ENCODE peak calls at places on chromosomes 6 and 20, in five cellular contexts. One of them, this sample, is unnamed.

GRCh38 chr20:16317445-16318362 is 255.5 kb downstream of the KIF16B start:
- DNase-seq in H1: no peak
- DNase-seq in HCT116: no peak
- DNase-seq in HepG2: no peak
- DNase-seq in K562: no peak
- DNase-seq in this sample: no peak

GRCh38 chr20:11687546-11688292 is 230.0 kb upstream of the BTBD3 start:
- DNase-seq in H1: no peak
- DNase-seq in HCT116: no peak
- DNase-seq in HepG2: peak; percentile 84
- DNase-seq in K562: no peak
- DNase-seq in this sample: no peak

GRCh38 chr6:132130530-132131298 is 179.5 kb upstream of the CCN2 start:
- DNase-seq in H1: no peak
- DNase-seq in HCT116: no peak
- DNase-seq in HepG2: no peak
- DNase-seq in K562: no peak
- DNase-seq in this sample: no peak

GRCh38 chr6:32087574-32088486 is 21.3 kb downstream of the TNXB start:
- DNase-seq in H1: peak; percentile 92
- DNase-seq in HCT116: peak; percentile 81
- DNase-seq in HepG2: peak; percentile 82
- DNase-seq in K562: peak; percentile 91
- DNase-seq in this sample: peak; percentile 86

GRCh38 chr20:23874747-23875146 is 4.8 kb downstream of the CST5 start:
- DNase-seq in H1: no peak
- DNase-seq in HCT116: no peak
- DNase-seq in HepG2: no peak
- DNase-seq in K562: no peak
- DNase-seq in this sample: no peak

GRCh38 chr6:43936476-43936875 is 166.5 kb downstream of the VEGFA start:
- DNase-seq in H1: no peak
- DNase-seq in HCT116: no peak
- DNase-seq in HepG2: no peak
- DNase-seq in K562: no peak
- DNase-seq in this sample: no peak

GRCh38 chr6:26613717-26614683 is 17.2 kb downstream of the ABT1 start:
- DNase-seq in H1: peak; percentile 68
- DNase-seq in HCT116: no peak
- DNase-seq in HepG2: no peak
- DNase-seq in K562: no peak
- DNase-seq in this sample: no peak

GRCh38 chr6:38554700-38555413 is 84.9 kb downstream of the BTBD9 start:
- DNase-seq in H1: no peak
- DNase-seq in HCT116: no peak
- DNase-seq in HepG2: no peak
- DNase-seq in K562: no peak
- DNase-seq in this sample: no peak

GRCh38 chr6:53326372-53327016 is 22.3 kb downstream of the ELOVL5 start:
- DNase-seq in H1: no peak
- DNase-seq in HCT116: peak; percentile 85
- DNase-seq in HepG2: no peak
- DNase-seq in K562: no peak
- DNase-seq in this sample: peak; percentile 91

GRCh38 chr20:297925-298754 is 770 bp downstream of the ZCCHC3 start:
- DNase-seq in H1: peak; percentile 65
- DNase-seq in HCT116: no peak
- DNase-seq in HepG2: peak; percentile 35
- DNase-seq in K562: peak; percentile 62
- DNase-seq in this sample: peak; percentile 58

GRCh38 chr20:58776109-58776508 is 74.6 kb downstream of the GNAS-AS1 start:
- DNase-seq in H1: no peak
- DNase-seq in HCT116: no peak
- DNase-seq in HepG2: no peak
- DNase-seq in K562: no peak
- DNase-seq in this sample: no peak

GRCh38 chr20:33653900-33654596 is 8.1 kb upstream of the C20orf144 start:
- DNase-seq in H1: no peak
- DNase-seq in HCT116: no peak
- DNase-seq in HepG2: no peak
- DNase-seq in K562: no peak
- DNase-seq in this sample: peak; percentile 77

GRCh38 chr20:50191065-50191565 is 485 bp downstream of the CEBPB start:
- DNase-seq in H1: peak; percentile 68
- DNase-seq in HCT116: no peak
- DNase-seq in HepG2: no peak
- DNase-seq in K562: peak; percentile 75
- DNase-seq in this sample: peak; percentile 75

GRCh38 chr6:138682722-138683521 is 90.6 kb upstream of the CCDC28A start:
- DNase-seq in H1: no peak
- DNase-seq in HCT116: no peak
- DNase-seq in HepG2: no peak
- DNase-seq in K562: peak; percentile 45
- DNase-seq in this sample: no peak

GRCh38 chr6:107491059-107491609 is 1.2 kb downstream of the SOBP start:
- DNase-seq in H1: peak; percentile 79
- DNase-seq in HCT116: no peak
- DNase-seq in HepG2: peak; percentile 27
- DNase-seq in K562: no peak
- DNase-seq in this sample: no peak

GRCh38 chr6:4253604-4254211 is 118.3 kb upstream of the ECI2 start:
- DNase-seq in H1: no peak
- DNase-seq in HCT116: peak; percentile 10
- DNase-seq in HepG2: peak; percentile 20
- DNase-seq in K562: no peak
- DNase-seq in this sample: peak; percentile 22

GRCh38 chr6:157814883-157815282 is 8.2 kb upstream of the SNX9 start:
- DNase-seq in H1: no peak
- DNase-seq in HCT116: no peak
- DNase-seq in HepG2: no peak
- DNase-seq in K562: no peak
- DNase-seq in this sample: no peak

GRCh38 chr6:44003345-44004061 is 123.7 kb downstream of the MRPL14 start:
- DNase-seq in H1: peak; percentile 73
- DNase-seq in HCT116: no peak
- DNase-seq in HepG2: no peak
- DNase-seq in K562: no peak
- DNase-seq in this sample: no peak

GRCh38 chr20:25394276-25394675 is 3.6 kb upstream of the ABHD12 start:
- DNase-seq in H1: no peak
- DNase-seq in HCT116: no peak
- DNase-seq in HepG2: no peak
- DNase-seq in K562: no peak
- DNase-seq in this sample: no peak

GRCh38 chr6:166800110-166800509 is 156.2 kb downstream of the RNASET2 start:
- DNase-seq in H1: peak; percentile 39
- DNase-seq in HCT116: no peak
- DNase-seq in HepG2: no peak
- DNase-seq in K562: no peak
- DNase-seq in this sample: no peak

GRCh38 chr20:46027245-46027853 is 1.7 kb upstream of the SLC12A5 start:
- DNase-seq in H1: peak; percentile 57
- DNase-seq in HCT116: no peak
- DNase-seq in HepG2: peak; percentile 63
- DNase-seq in K562: peak; percentile 51
- DNase-seq in this sample: peak; percentile 89

GRCh38 chr20:63688234-63689045 is 8.0 kb upstream of the TNFRSF6B start:
- DNase-seq in H1: no peak
- DNase-seq in HCT116: no peak
- DNase-seq in HepG2: no peak
- DNase-seq in K562: no peak
- DNase-seq in this sample: no peak

GRCh38 chr6:35731414-35731735 is 5.5 kb upstream of the ARMC12 start:
- DNase-seq in H1: peak; percentile 99
- DNase-seq in HCT116: no peak
- DNase-seq in HepG2: peak; percentile 89
- DNase-seq in K562: peak; percentile 93
- DNase-seq in this sample: peak; percentile 83

GRCh38 chr6:10954590-10955010 is 67.7 kb downstream of the SYCP2L start:
- DNase-seq in H1: peak; percentile 96
- DNase-seq in HCT116: peak; percentile 54
- DNase-seq in HepG2: peak; percentile 82
- DNase-seq in K562: peak; percentile 79
- DNase-seq in this sample: peak; percentile 79

GRCh38 chr6:29627762-29628418 is 5.1 kb downstream of the GABBR1 start:
- DNase-seq in H1: peak; percentile 85
- DNase-seq in HCT116: no peak
- DNase-seq in HepG2: no peak
- DNase-seq in K562: peak; percentile 97
- DNase-seq in this sample: peak; percentile 25

GRCh38 chr20:38878798-38879197 is 47.4 kb upstream of the FAM83D start:
- DNase-seq in H1: no peak
- DNase-seq in HCT116: no peak
- DNase-seq in HepG2: peak; percentile 28
- DNase-seq in K562: no peak
- DNase-seq in this sample: peak; percentile 64

GRCh38 chr6:41659935-41660334 is 21.7 kb downstream of the MDFI start:
- DNase-seq in H1: no peak
- DNase-seq in HCT116: no peak
- DNase-seq in HepG2: no peak
- DNase-seq in K562: no peak
- DNase-seq in this sample: no peak
- TF ChIP-seq JUND in H1: no peak
- TF ChIP-seq JUND in HCT116: no peak
- TF ChIP-seq JUND in HepG2: no peak
- TF ChIP-seq JUND in K562: no peak
- TF ChIP-seq JUND in this sample: no peak

GRCh38 chr6:162211777-162212176 is 515.8 kb downstream of the PRKN start:
- DNase-seq in H1: no peak
- DNase-seq in HCT116: no peak
- DNase-seq in HepG2: no peak
- DNase-seq in K562: no peak
- DNase-seq in this sample: no peak

DNA sequence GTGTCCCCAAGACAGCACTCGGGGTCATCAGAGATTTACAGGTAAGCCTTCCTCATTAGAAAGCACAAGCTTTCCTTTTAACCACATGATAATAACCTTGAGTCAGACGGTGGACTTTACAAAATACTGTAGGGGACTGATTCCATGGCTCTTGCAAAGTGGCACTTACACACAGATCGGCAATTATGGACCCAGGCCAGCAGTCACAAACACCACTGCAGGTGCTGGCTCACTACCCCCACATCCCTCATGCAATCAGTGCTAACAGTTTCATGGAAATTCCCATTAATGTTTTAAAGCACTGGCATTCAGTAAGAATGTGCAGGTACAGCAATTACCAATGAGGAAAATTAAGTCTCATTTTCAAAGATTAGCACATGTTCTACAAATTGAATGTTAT is 516.5 kb downstream of the PRKN start:
- DNase-seq in H1: no peak
- DNase-seq in HCT116: no peak
- DNase-seq in HepG2: no peak
- DNase-seq in K562: no peak
- DNase-seq in this sample: no peak
- TF ChIP-seq JUND in H1: no peak
- TF ChIP-seq JUND in HCT116: no peak
- TF ChIP-seq JUND in HepG2: no peak
- TF ChIP-seq JUND in K562: no peak
- TF ChIP-seq JUND in this sample: no peak

GRCh38 chr20:15220009-15220656 is 882.7 kb upstream of the FLRT3 start:
- DNase-seq in H1: no peak
- DNase-seq in HCT116: no peak
- DNase-seq in HepG2: no peak
- DNase-seq in K562: no peak
- DNase-seq in this sample: no peak

GRCh38 chr20:15224199-15224598 is 886.8 kb upstream of the FLRT3 start:
- DNase-seq in H1: no peak
- DNase-seq in HCT116: no peak
- DNase-seq in HepG2: no peak
- DNase-seq in K562: no peak
- DNase-seq in this sample: no peak

GRCh38 chr20:15220778-15221565 is 883.6 kb upstream of the FLRT3 start:
- DNase-seq in H1: no peak
- DNase-seq in HCT116: no peak
- DNase-seq in HepG2: peak; percentile 18
- DNase-seq in K562: no peak
- DNase-seq in this sample: no peak
- TF ChIP-seq JUND in H1: no peak
- TF ChIP-seq JUND in HCT116: no peak
- TF ChIP-seq JUND in HepG2: no peak
- TF ChIP-seq JUND in K562: no peak
- TF ChIP-seq JUND in this sample: no peak

DNA sequence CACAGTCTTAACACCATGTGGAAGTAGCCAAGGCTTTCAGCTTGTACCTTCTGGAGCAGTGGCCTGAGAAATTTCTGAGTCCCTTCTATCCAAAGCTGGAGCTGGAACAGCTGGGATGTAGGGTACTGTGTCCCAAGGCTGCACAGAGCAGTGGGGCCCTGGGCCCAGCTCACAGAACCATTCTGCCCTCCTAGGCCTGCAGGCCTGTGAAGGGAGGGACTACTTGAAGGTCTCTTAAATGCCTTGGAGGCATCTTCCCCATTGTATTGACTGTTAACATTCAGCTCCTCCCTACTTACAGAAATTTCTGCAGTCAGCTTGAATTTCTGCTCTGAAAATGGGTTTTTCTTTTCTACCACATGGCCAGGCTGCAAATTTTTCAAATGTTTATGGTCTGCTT is 156.5 kb upstream of the MANEA start:
- DNase-seq in H1: no peak
- DNase-seq in HCT116: no peak
- DNase-seq in HepG2: no peak
- DNase-seq in K562: no peak
- DNase-seq in this sample: no peak
- TF ChIP-seq JUND in H1: no peak
- TF ChIP-seq JUND in HCT116: no peak
- TF ChIP-seq JUND in HepG2: no peak
- TF ChIP-seq JUND in K562: no peak
- TF ChIP-seq JUND in this sample: no peak

DNA sequence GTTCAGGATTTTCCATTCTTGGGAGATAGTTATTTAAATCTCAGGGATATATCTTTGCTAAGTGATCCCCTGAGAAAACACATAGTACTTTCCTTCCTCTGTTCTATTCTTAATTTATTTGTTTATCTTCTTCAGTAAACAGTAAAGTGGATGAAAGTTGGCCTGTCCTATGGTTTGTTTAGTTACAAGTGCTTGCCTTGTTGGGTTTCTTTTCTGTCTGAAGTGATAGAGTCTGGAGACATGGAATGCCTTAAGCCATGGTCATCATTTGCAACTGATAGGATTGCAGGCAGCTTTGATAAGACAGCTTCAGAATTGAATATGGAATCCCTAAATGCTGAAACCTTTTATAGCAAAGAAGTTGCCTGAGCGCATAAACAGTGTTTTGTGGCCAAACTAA is 4.9 kb downstream of the ADGRG6 start:
- DNase-seq in H1: no peak
- DNase-seq in HCT116: no peak
- DNase-seq in HepG2: peak; percentile 29
- DNase-seq in K562: no peak
- DNase-seq in this sample: no peak
- TF ChIP-seq JUND in H1: no peak
- TF ChIP-seq JUND in HCT116: no peak
- TF ChIP-seq JUND in HepG2: no peak
- TF ChIP-seq JUND in K562: no peak
- TF ChIP-seq JUND in this sample: no peak

GRCh38 chr20:57414867-57415592 is 23.8 kb downstream of the RBM38 start:
- DNase-seq in H1: no peak
- DNase-seq in HCT116: no peak
- DNase-seq in HepG2: no peak
- DNase-seq in K562: peak; percentile 78
- DNase-seq in this sample: no peak
- TF ChIP-seq JUND in H1: no peak
- TF ChIP-seq JUND in HCT116: no peak
- TF ChIP-seq JUND in HepG2: no peak
- TF ChIP-seq JUND in K562: peak; percentile 69
- TF ChIP-seq JUND in this sample: no peak